ENCODE peak calls at places on chromosomes 13 and 19, in ten cellular contexts. R is AG04450; V is activated naive CD4-positive, alpha-beta T cell; Z is stimulated activated CD8-positive, alpha-beta memory T cell treated with anti-CD3 and anti-CD28 coated beads, Interleukin-2, amount 100 ng/mL, for 1 hour; X is heart right ventricle; I is stimulated activated CD4-positive, alpha-beta T cell treated with anti-CD3 and anti-CD28 coated beads, Interleukin-12 subunit alpha, Interleukin-12 subunit beta, amount 100 ng/mL, for 48 hours; S is activated CD4-positive, alpha-beta T cell treated with anti-CD3 and anti-CD28 coated beads for 48 hours; W is lower leg skin; C is GF-D8; K is DMS 273 treated with DMSO at 0.1 percent for 48 hours. L is an unnamed sample.

GRCh38 chr19:46478356-46478986 is 7.1 kb upstream of the PNMA8A start:
- DNase-seq in R (no peak), V (no peak), Z (no peak), X (no peak), I (no peak), S (no peak), W (no peak), C (no peak), K (no peak), L (no peak)

GRCh38 chr13:114148521-114148855 is 16.1 kb upstream of the RASA3 start:
- DNase-seq in R (no peak), V (peak; percentile 70), Z (peak; percentile 74), X (no peak), I (peak; percentile 62), S (peak; percentile 85), W (no peak), C (peak; percentile 71), K (no peak), L (peak; percentile 79)

GRCh38 chr19:48169585-48169973 is 565 bp downstream of the LIG1 start:
- DNase-seq in R (peak; percentile 29), V (peak; percentile 91), Z (peak; percentile 91), X (peak; percentile 44), I (peak; percentile 85), S (peak; percentile 93), W (peak; percentile 94), C (no peak), K (no peak), L (peak; percentile 93)

GRCh38 chr19:32669205-32669785 is 5.7 kb downstream of the ANKRD27 start:
- DNase-seq in R (no peak), V (no peak), Z (no peak), X (no peak), I (no peak), S (no peak), W (no peak), C (no peak), K (no peak), L (no peak)

GRCh38 chr19:5562280-5562679 is 5.5 kb downstream of the TINCR start:
- DNase-seq in R (no peak), V (no peak), Z (no peak), X (no peak), I (no peak), S (no peak), W (no peak), C (no peak), K (no peak), L (no peak)

GRCh38 chr19:51904331-51905165 is at the start of gene ZNF649:
- DNase-seq in R (peak; percentile 62), V (peak; percentile 69), Z (peak; percentile 67), X (peak; percentile 87), I (peak; percentile 73), S (peak; percentile 87), W (peak; percentile 95), C (peak; percentile 63), K (peak; percentile 71), L (peak; percentile 66)

GRCh38 chr19:53467138-53467502 is 413 bp upstream of the ZNF813 start:
- DNase-seq in R (no peak), V (no peak), Z (no peak), X (no peak), I (no peak), S (peak; percentile 4), W (peak; percentile 85), C (no peak), K (no peak), L (no peak)

GRCh38 chr13:67023088-67023893 is 206.8 kb downstream of the PCDH9 start:
- DNase-seq in R (peak; percentile 45), V (no peak), Z (no peak), X (no peak), I (no peak), S (no peak), W (no peak), C (peak; percentile 30), K (peak; percentile 3), L (no peak)

GRCh38 chr19:2612619-2613249 is 89.8 kb downstream of the GNG7 start:
- DNase-seq in R (no peak), V (no peak), Z (no peak), X (no peak), I (no peak), S (no peak), W (no peak), C (no peak), K (no peak), L (no peak)

GRCh38 chr13:44368599-44369368 is 4.8 kb upstream of the SERP2 start:
- DNase-seq in R (no peak), V (no peak), Z (no peak), X (no peak), I (no peak), S (no peak), W (no peak), C (no peak), K (no peak), L (no peak)

GRCh38 chr13:93338906-93339305 is 112.3 kb downstream of the GPC6 start:
- DNase-seq in R (no peak), V (no peak), Z (no peak), X (no peak), I (no peak), S (no peak), W (no peak), C (no peak), K (no peak), L (no peak)

GRCh38 chr13:47241446-47241845 is 344.6 kb upstream of the HTR2A start:
- DNase-seq in R (no peak), V (no peak), Z (no peak), X (no peak), I (no peak), S (no peak), W (no peak), C (no peak), K (no peak), L (no peak)

GRCh38 chr19:48061401-48062344 is 17.8 kb upstream of the CABP5 start:
- DNase-seq in R (no peak), V (no peak), Z (no peak), X (no peak), I (no peak), S (no peak), W (no peak), C (no peak), K (no peak), L (no peak)

GRCh38 chr19:1214862-1215731 is 9.5 kb downstream of the STK11 start:
- DNase-seq in R (no peak), V (no peak), Z (no peak), X (peak; percentile 74), I (no peak), S (no peak), W (no peak), C (no peak), K (no peak), L (no peak)

GRCh38 chr19:51564791-51565190 is 6.3 kb upstream of the ZNF175 start:
- DNase-seq in R (no peak), V (no peak), Z (no peak), X (no peak), I (no peak), S (no peak), W (no peak), C (peak; percentile 41), K (no peak), L (no peak)

GRCh38 chr13:92187378-92187989 is 789.1 kb downstream of the GPC5 start:
- DNase-seq in R (no peak), V (no peak), Z (no peak), X (no peak), I (no peak), S (peak; percentile 13), W (no peak), C (peak; percentile 18), K (no peak), L (no peak)

GRCh38 chr13:99008577-99008976 is 30.7 kb upstream of the DOCK9 start:
- DNase-seq in R (no peak), V (no peak), Z (no peak), X (peak; percentile 21), I (no peak), S (no peak), W (no peak), C (no peak), K (no peak), L (no peak)

GRCh38 chr19:465056-465816 is 4.4 kb upstream of the SHC2 start:
- DNase-seq in R (no peak), V (no peak), Z (no peak), X (no peak), I (no peak), S (no peak), W (no peak), C (no peak), K (no peak), L (no peak)

GRCh38 chr13:26335158-26335557 is 81.2 kb downstream of the CDK8 start:
- DNase-seq in R (no peak), V (no peak), Z (no peak), X (no peak), I (no peak), S (no peak), W (no peak), C (no peak), K (no peak), L (no peak)

GRCh38 chr19:32631381-32631780 is 43.6 kb downstream of the ANKRD27 start:
- DNase-seq in R (no peak), V (no peak), Z (no peak), X (no peak), I (no peak), S (no peak), W (no peak), C (no peak), K (no peak), L (no peak)

GRCh38 chr19:10621966-10622365 is 3.4 kb upstream of the SLC44A2 start:
- DNase-seq in R (no peak), V (no peak), Z (no peak), X (no peak), I (no peak), S (no peak), W (no peak), C (no peak), K (no peak), L (no peak)

GRCh38 chr19:45103200-45103624 is 10.2 kb downstream of the PPP1R37 start:
- DNase-seq in R (no peak), V (peak; percentile 29), Z (no peak), X (no peak), I (no peak), S (peak; percentile 24), W (no peak), C (no peak), K (no peak), L (peak; percentile 42)

GRCh38 chr13:66345988-66346387 is 884.1 kb downstream of the PCDH9 start:
- DNase-seq in R (no peak), V (no peak), Z (no peak), X (no peak), I (no peak), S (no peak), W (no peak), C (no peak), K (no peak), L (no peak)

GRCh38 chr19:56980864-56981263 is 138.9 kb upstream of the USP29 start:
- DNase-seq in R (no peak), V (no peak), Z (no peak), X (no peak), I (no peak), S (no peak), W (no peak), C (no peak), K (no peak), L (no peak)

GRCh38 chr19:15223649-15224371 is 8.4 kb downstream of the EPHX3 start:
- DNase-seq in R (no peak), V (no peak), Z (no peak), X (no peak), I (no peak), S (no peak), W (no peak), C (no peak), K (no peak), L (no peak)

GRCh38 chr19:35395762-35396199 is 24.9 kb downstream of the GPR42 start:
- DNase-seq in R (no peak), V (no peak), Z (no peak), X (no peak), I (no peak), S (no peak), W (peak; percentile 61), C (no peak), K (peak; percentile 38), L (no peak)

GRCh38 chr13:24212674-24213073 is 52.2 kb downstream of the SPATA13 start:
- DNase-seq in R (no peak), V (no peak), Z (no peak), X (no peak), I (no peak), S (no peak), W (no peak), C (no peak), K (no peak), L (no peak)

GRCh38 chr19:12952488-12953455 is 4.3 kb downstream of the GADD45GIP1 start:
- DNase-seq in R (no peak), V (no peak), Z (no peak), X (peak; percentile 35), I (no peak), S (no peak), W (no peak), C (no peak), K (peak; percentile 88), L (no peak)